ENCODE peak calls at places on chromosome 5, in six cellular contexts. F, H, U, Q, X and Y are unnamed samples.

GRCh38 chr5:1540166-1540565 is 16.4 kb upstream of the LPCAT1 start:
- DNase-seq in F (no peak), H (no peak), U (no peak), Q (no peak), X (peak), Y (peak)

GRCh38 chr5:150623152-150623877 is 17.1 kb upstream of the SYNPO start:
- DNase-seq in F (no peak), H (no peak), U (no peak), Q (no peak), X (no peak), Y (no peak)

GRCh38 chr5:93915142-93915553 is 173.7 kb upstream of the POU5F2 start:
- DNase-seq in F (no peak), H (no peak), U (no peak), Q (no peak), X (no peak), Y (no peak)

GRCh38 chr5:137070521-137070920 is 428.6 kb downstream of the SPOCK1 start:
- DNase-seq in F (no peak), H (no peak), U (no peak), Q (no peak), X (no peak), Y (no peak)

GRCh38 chr5:61597684-61598083 is 265.6 kb downstream of the ZSWIM6 start:
- DNase-seq in F (no peak), H (no peak), U (no peak), Q (no peak), X (no peak), Y (no peak)

GRCh38 chr5:119329701-119330100 is 26.1 kb upstream of the TNFAIP8 start:
- DNase-seq in F (no peak), H (no peak), U (no peak), Q (no peak), X (no peak), Y (peak)

GRCh38 chr5:1522601-1523479 is 920 bp downstream of the LPCAT1 start:
- DNase-seq in F (peak), H (peak), U (peak), Q (peak), X (peak), Y (peak)

GRCh38 chr5:123673107-123673506 is 161.1 kb downstream of the CSNK1G3 start:
- DNase-seq in F (no peak), H (no peak), U (no peak), Q (no peak), X (no peak), Y (no peak)

GRCh38 chr5:125720745-125721144 is 702.5 kb upstream of the GRAMD2B start:
- DNase-seq in F (no peak), H (no peak), U (no peak), Q (no peak), X (no peak), Y (no peak)

GRCh38 chr5:98050583-98050982 is 722.9 kb upstream of the RGMB start:
- DNase-seq in F (no peak), H (no peak), U (no peak), Q (no peak), X (no peak), Y (no peak)

GRCh38 chr5:17991775-17992174 is 357.5 kb downstream of the TAF11L14 start:
- DNase-seq in F (no peak), H (no peak), U (no peak), Q (no peak), X (no peak), Y (no peak)

GRCh38 chr5:74626386-74627222 is 13.9 kb downstream of the ENC1 start:
- DNase-seq in F (no peak), H (no peak), U (no peak), Q (no peak), X (no peak), Y (no peak)

GRCh38 chr5:79774171-79774854 is 84.7 kb downstream of the CMYA5 start:
- DNase-seq in F (peak), H (no peak), U (no peak), Q (no peak), X (peak), Y (no peak)

GRCh38 chr5:79318935-79319614 is 83.1 kb downstream of the JMY start:
- DNase-seq in F (no peak), H (no peak), U (no peak), Q (no peak), X (no peak), Y (no peak)

GRCh38 chr5:39197556-39197955 is 21.8 kb downstream of the FYB1 start:
- DNase-seq in F (no peak), H (no peak), U (no peak), Q (no peak), X (no peak), Y (no peak)

GRCh38 chr5:149130121-149130931 is 11.0 kb upstream of the ABLIM3 start:
- DNase-seq in F (no peak), H (no peak), U (no peak), Q (no peak), X (no peak), Y (no peak)

GRCh38 chr5:73899916-73900315 is 273.9 kb downstream of the ARHGEF28 start:
- DNase-seq in F (no peak), H (no peak), U (no peak), Q (no peak), X (no peak), Y (no peak)

GRCh38 chr5:133482033-133482432 is 130.3 kb downstream of the FSTL4 start:
- DNase-seq in F (no peak), H (no peak), U (no peak), Q (no peak), X (no peak), Y (no peak)

GRCh38 chr5:142644640-142645361 is 41.1 kb downstream of the FGF1 start:
- DNase-seq in F (no peak), H (no peak), U (peak), Q (no peak), X (no peak), Y (peak)

GRCh38 chr5:124754206-124754927 is 7.9 kb upstream of the ZNF608 start:
- DNase-seq in F (no peak), H (no peak), U (no peak), Q (no peak), X (no peak), Y (no peak)

GRCh38 chr5:135964670-135965320 is 10.0 kb upstream of the LECT2 start:
- DNase-seq in F (no peak), H (no peak), U (no peak), Q (no peak), X (no peak), Y (no peak)

GRCh38 chr5:154442801-154443200 is 3.0 kb upstream of the SAP30L start:
- DNase-seq in F (no peak), H (no peak), U (no peak), Q (no peak), X (no peak), Y (no peak)

GRCh38 chr5:155839251-155840037 is 487.5 kb upstream of the SGCD start:
- DNase-seq in F (no peak), H (no peak), U (no peak), Q (no peak), X (no peak), Y (no peak)

DNA sequence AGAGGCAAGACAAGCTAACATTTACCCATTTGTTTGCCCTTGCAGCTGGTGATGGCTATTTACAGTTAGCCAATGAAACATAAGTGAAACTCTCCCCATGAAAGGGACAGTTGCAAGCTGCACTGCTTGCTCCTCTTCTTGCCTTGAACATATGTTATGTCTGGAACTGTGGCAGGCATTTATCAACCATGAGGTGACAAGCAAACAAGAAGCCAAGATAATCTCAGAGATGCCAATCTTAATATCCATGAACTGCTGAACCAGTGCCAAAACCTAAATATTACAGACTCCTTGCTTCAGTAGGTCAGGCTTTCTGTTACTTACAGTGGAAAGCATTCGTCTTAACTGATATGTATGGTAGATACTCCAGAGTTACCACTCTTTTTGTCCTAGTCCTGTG is 133.4 kb downstream of the ACTBL2 start:
- DNase-seq in F (no peak), H (no peak), U (no peak), Q (no peak), X (no peak), Y (no peak)
- TF ChIP-seq POLR2AphosphoS5 in F (no peak), H (no peak), U (no peak), Q (no peak), X (no peak), Y (no peak)

GRCh38 chr5:84370176-84370575 is 14.5 kb downstream of the EDIL3 start:
- DNase-seq in F (no peak), H (no peak), U (no peak), Q (no peak), X (no peak), Y (no peak)
- TF ChIP-seq CTCF in F (no peak), H (no peak), U (no peak), Q (no peak), X (no peak), Y (no peak)

DNA sequence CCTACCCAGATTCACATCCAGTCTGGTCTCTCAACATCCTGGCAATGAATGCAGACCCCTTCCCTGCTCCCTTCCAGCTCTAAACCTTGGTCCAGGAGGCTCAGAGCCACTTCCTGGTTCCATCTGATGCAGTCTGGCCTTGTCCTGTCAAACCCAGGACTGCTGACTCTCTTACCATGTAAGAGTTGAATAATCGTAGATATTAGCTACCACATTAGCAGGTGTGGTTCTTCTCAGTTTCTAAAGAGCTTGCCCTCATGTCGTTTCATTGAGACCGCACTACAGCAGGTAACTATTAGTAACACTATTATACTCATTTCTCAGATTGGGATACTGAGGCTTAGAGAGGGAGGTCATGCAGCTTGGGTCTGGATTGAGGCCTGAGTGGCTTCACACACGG is 133.3 kb downstream of the BOD1 start:
- DNase-seq in F (no peak), H (no peak), U (no peak), Q (no peak), X (no peak), Y (no peak)
- TF ChIP-seq POLR2A in F (no peak), H (no peak), U (no peak), Q (no peak), X (no peak), Y (no peak)

DNA sequence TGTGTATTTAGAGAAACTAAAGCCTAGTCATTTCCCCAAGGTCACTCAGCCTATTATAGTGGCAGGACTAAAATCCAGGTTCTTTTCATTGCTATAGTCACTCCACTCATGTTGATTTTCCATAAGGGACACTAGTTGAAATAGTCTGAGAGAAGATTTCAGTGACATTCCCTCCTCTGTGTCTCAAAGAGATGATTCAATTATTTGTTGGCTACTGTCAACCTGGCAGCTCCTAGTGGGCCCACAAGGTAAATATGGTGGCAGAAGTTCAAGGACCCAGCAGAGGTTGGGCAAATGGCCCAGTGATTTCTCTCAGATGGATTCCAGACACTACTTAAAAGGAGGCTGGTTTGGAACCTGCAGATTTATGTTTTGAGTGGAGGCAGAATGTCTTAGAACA is 48.1 kb downstream of the G3BP1 start:
- DNase-seq in F (no peak), H (no peak), U (no peak), Q (no peak), X (no peak), Y (no peak)
- TF ChIP-seq POLR2AphosphoS5 in F (no peak), H (no peak), U (no peak), Q (no peak), X (no peak), Y (no peak)

GRCh38 chr5:158676642-158677489 is 422.9 kb downstream of the EBF1 start:
- DNase-seq in F (no peak), H (no peak), U (peak), Q (no peak), X (peak), Y (no peak)
- TF ChIP-seq CTCF in F (no peak), H (no peak), U (no peak), Q (no peak), X (peak), Y (no peak)